ENCODE peak calls at places on chromosomes 5 and 9, in nine cellular contexts. F is lower leg skin, P is adrenal gland, O is neural crest cell, X is cardiac fibroblast, D is foreskin fibroblast, W is AG10803, B is progenitor cell of endocrine pancreas, Z is cardiac muscle cell. C is an unnamed sample.

GRCh38 chr5:148267972-148268371 is 622 bp upstream of the SPINK13 start:
- DNase-seq in X (no peak), W (no peak), F (no peak), Z (no peak), O (no peak), D (no peak), P (no peak), B (no peak), C (no peak)

GRCh38 chr9:135437259-135437658 is 42.3 kb upstream of the PPP1R26 start:
- DNase-seq in Z (no peak), F (no peak), W (no peak), O (no peak), P (no peak), X (no peak), B (no peak), D (no peak), C (no peak)

GRCh38 chr9:14240491-14240890 is 73.5 kb downstream of the NFIB start:
- DNase-seq in B (no peak), O (no peak), X (no peak), D (no peak), F (no peak), W (no peak), P (no peak), Z (no peak), C (no peak)

GRCh38 chr5:132475531-132475930 is 15.0 kb downstream of the IRF1 start:
- DNase-seq in P (no peak), O (no peak), D (no peak), W (no peak), X (no peak), Z (no peak), F (no peak), B (no peak), C (no peak)

GRCh38 chr5:78738693-78739300 is 90.2 kb upstream of the LHFPL2 start:
- DNase-seq in B (no peak), F (no peak), W (no peak), X (no peak), P (no peak), D (no peak), O (no peak), Z (peak), C (no peak)

GRCh38 chr5:135179308-135179980 is 145.4 kb upstream of the PITX1 start:
- DNase-seq in B (no peak), F (no peak), D (no peak), O (no peak), Z (no peak), P (no peak), W (no peak), X (no peak), C (no peak)

GRCh38 chr5:104179057-104179456 is 616.5 kb upstream of the NUDT12 start:
- DNase-seq in O (no peak), Z (peak), X (peak), F (no peak), P (peak), D (peak), B (no peak), W (peak), C (no peak)

GRCh38 chr9:137021979-137022619 is 5.9 kb downstream of the ABCA2 start:
- DNase-seq in F (no peak), X (peak), Z (peak), D (peak), P (peak), B (no peak), O (no peak), W (peak), C (no peak)

GRCh38 chr5:93717162-93717561 is 24.2 kb downstream of the POU5F2 start:
- DNase-seq in O (no peak), W (peak), X (peak), P (no peak), D (no peak), Z (peak), F (no peak), B (no peak), C (no peak)

GRCh38 chr9:77543131-77543822 is 104.8 kb downstream of the GNA14 start:
- DNase-seq in P (no peak), B (no peak), F (no peak), D (no peak), O (no peak), Z (no peak), W (no peak), X (no peak), C (no peak)

GRCh38 chr9:4143951-4144717 is 155.7 kb downstream of the GLIS3 start:
- DNase-seq in X (peak), B (no peak), O (no peak), Z (no peak), W (peak), P (no peak), D (peak), F (no peak), C (no peak)

GRCh38 chr5:109100971-109101370 is 308.8 kb downstream of the PJA2 start:
- DNase-seq in W (no peak), D (peak), B (no peak), X (no peak), O (no peak), P (no peak), Z (no peak), F (no peak), C (no peak)

GRCh38 chr9:95343725-95344287 is 26.3 kb upstream of the FANCC start:
- DNase-seq in D (no peak), O (no peak), F (no peak), X (no peak), B (no peak), Z (no peak), P (no peak), W (no peak), C (no peak)

GRCh38 chr9:133437753-133438531 is 15.8 kb downstream of the ADAMTS13 start:
- DNase-seq in X (no peak), O (no peak), Z (no peak), F (no peak), B (no peak), P (no peak), D (no peak), W (no peak), C (no peak)

GRCh38 chr9:18658764-18659705 is 185.1 kb downstream of the ADAMTSL1 start:
- DNase-seq in W (peak), F (no peak), P (no peak), X (peak), O (no peak), D (peak), Z (no peak), B (no peak), C (no peak)

GRCh38 chr5:51598026-51598425 is 214.8 kb downstream of the ISL1 start:
- DNase-seq in P (no peak), B (no peak), X (peak), F (no peak), W (no peak), Z (no peak), O (no peak), D (peak), C (no peak)

DNA sequence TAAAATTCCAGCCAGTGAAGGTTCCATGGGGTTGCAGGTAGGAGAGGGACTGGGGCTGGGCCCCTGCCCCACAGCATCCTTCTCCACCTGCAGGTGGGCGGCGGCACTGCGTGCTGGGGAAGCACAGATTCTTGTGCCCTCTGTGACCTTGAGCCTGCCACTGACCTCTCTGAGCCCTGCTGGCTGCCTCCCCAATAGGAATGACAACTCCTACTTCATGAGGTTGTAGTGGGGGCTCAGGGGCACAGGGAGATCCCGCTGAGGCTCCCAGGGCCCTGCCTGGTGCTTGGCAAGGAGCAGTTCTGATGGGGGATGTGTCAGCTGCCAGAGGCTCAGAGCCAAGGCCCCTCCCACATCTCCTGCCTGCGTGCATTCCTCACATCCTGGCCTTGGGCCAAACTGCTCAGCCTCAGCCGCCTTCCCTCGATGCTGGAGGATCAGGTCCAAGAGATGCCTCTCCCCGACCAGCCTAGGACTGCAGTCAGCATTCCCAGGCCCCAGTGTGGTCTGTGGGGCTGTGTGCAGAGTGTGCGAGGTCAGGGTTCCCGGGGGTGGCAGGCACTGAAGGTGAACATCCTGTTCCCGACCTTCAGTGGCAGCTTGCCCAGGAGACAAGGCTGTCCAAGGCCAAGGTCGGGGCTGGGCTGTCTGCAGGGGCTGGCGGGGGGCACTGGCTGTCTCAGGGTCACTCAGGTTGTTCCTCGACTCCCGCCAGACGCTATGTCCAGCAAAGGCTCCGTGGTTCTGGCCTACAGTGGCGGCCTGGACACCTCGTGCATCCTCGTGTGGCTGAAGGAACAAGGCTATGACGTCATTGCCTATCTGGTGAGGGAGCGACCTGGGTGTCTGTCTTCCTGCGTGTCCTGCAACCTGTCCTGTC is 7.0 kb downstream of the ASS1 start:
- DNase-seq in O (no peak), Z (peak), W (peak), P (peak), X (peak), D (peak), B (no peak), F (peak), C (peak)
- TF ChIP-seq CTCF in O (peak), Z (peak), W (peak), P (peak), X (peak), D (peak), B (peak), F (no peak), C (peak)

GRCh38 chr5:83589786-83590185 is 118.2 kb downstream of the VCAN start:
- DNase-seq in B (no peak), O (no peak), W (no peak), P (no peak), D (no peak), X (no peak), F (no peak), Z (peak), C (no peak)

GRCh38 chr5:83590966-83591365 is 119.4 kb downstream of the VCAN start:
- DNase-seq in Z (no peak), D (no peak), P (no peak), X (no peak), O (no peak), W (no peak), F (no peak), B (no peak), C (no peak)

DNA sequence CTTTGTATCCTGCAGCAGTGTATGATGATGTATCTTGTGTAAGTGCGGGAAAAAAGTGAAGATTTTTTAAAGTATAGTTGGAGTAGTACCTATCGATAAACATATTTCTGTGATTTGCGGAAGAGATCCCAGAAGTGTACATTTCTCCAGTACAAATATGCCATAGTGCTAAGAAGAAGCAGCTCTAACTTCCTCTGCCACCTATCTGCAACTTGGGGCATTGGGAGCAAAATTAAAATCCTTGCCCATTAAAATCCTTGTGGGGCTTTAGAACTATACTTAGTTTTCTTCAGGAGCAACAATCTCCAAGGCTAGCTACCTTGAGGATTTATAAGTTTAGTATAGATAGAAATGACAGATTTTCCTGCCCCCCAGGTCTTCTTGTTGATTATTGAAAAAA is 123.7 kb downstream of the VCAN start:
- DNase-seq in P (no peak), F (no peak), O (no peak), X (no peak), Z (no peak), D (no peak), B (no peak), W (no peak), C (no peak)
- TF ChIP-seq CTCF in P (no peak), F (no peak), O (peak), X (peak), Z (peak), D (peak), B (peak), W (peak), C (peak)

GRCh38 chr9:75002422-75003023 is 25.6 kb downstream of the CARNMT1 start:
- DNase-seq in W (no peak), D (no peak), B (no peak), Z (no peak), P (no peak), F (no peak), O (no peak), X (no peak), C (no peak)
- TF ChIP-seq CTCF in W (no peak), D (no peak), B (no peak), Z (no peak), P (no peak), F (no peak), O (peak), X (no peak), C (peak)

GRCh38 chr9:129885670-129886106 is 50.4 kb downstream of the USP20 start:
- DNase-seq in W (peak), D (peak), Z (peak), P (peak), O (peak), B (peak), F (peak), X (peak), C (peak)

GRCh38 chr9:129884220-129885017 is 49.2 kb downstream of the USP20 start:
- DNase-seq in Z (peak), O (peak), X (peak), D (peak), W (peak), P (peak), F (peak), B (peak), C (peak)

GRCh38 chr9:129887210-129888084 is 52.2 kb downstream of the USP20 start:
- DNase-seq in W (peak), X (peak), D (no peak), P (no peak), B (no peak), O (no peak), F (no peak), Z (no peak), C (no peak)

GRCh38 chr9:129886226-129887174 is 51.2 kb downstream of the USP20 start:
- DNase-seq in P (no peak), D (no peak), X (peak), W (no peak), Z (no peak), O (no peak), B (no peak), F (no peak), C (no peak)

GRCh38 chr9:129885018-129885669 is 49.9 kb downstream of the USP20 start:
- DNase-seq in D (no peak), X (no peak), B (no peak), W (no peak), O (no peak), F (no peak), P (peak), Z (no peak), C (no peak)
- TF ChIP-seq CTCF in D (no peak), X (no peak), B (no peak), W (peak), O (no peak), F (no peak), P (no peak), Z (peak), C (no peak)

DNA sequence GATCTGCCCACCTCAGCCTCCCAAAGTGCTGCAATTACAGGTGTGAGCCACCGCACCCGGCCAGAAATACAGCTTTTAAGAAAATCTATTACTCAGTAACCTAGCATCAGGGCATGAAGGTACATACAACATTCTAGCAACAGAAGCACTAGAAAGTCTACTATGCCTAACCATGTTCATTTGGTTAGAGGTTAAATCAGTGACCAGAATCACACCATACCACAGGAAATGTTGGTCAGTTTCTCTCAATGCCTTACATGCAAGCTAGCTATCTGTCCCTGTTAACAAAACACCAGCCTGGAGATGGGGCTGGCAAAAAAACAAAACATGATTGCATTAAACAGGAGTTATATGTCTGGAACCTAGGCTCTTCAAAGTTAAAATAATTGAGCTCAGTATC is 104.1 kb downstream of the STRBP start:
- DNase-seq in X (no peak), Z (no peak), F (no peak), O (no peak), P (no peak), W (no peak), D (no peak), B (no peak), C (no peak)
- TF ChIP-seq CTCF in X (no peak), Z (no peak), F (no peak), O (no peak), P (no peak), W (no peak), D (no peak), B (no peak), C (no peak)

DNA sequence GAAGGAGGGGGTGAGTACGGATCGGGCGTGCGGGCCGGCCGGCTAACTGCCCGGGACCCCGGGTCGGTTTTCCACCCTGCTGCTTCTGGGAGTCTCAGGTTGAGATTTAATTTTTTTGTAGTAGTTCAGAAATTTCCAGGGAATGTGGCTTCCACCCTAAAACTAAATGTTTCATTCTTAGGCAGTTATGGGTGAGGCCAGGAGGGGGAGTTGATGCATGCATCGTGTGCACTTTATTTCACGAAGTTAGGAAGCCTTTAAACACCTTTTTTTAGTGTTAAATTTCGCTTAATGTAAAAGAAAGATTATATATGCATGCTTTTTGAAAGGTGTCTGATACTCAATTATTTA is 914 bp downstream of the CDK9 start:
- DNase-seq in B (no peak), F (no peak), Z (no peak), O (no peak), X (peak), W (peak), P (no peak), D (no peak), C (no peak)
- TF ChIP-seq CTCF in B (peak), F (no peak), Z (peak), O (peak), X (peak), W (peak), P (no peak), D (peak), C (peak)

GRCh38 chr5:180598316-180598701 is 7.0 kb upstream of the SCGB3A1 start:
- DNase-seq in X (no peak), Z (no peak), D (no peak), P (no peak), W (no peak), B (no peak), O (no peak), F (no peak), C (peak)
- TF ChIP-seq CTCF in X (no peak), Z (no peak), D (no peak), P (no peak), W (no peak), B (no peak), O (no peak), F (no peak), C (no peak)

GRCh38 chr9:36036780-36037579 is at the start of gene RECK:
- DNase-seq in B (peak), Z (peak), F (peak), X (peak), P (peak), O (peak), W (peak), D (peak), C (peak)
- TF ChIP-seq CTCF in B (no peak), Z (no peak), F (no peak), X (no peak), P (no peak), O (no peak), W (no peak), D (no peak), C (no peak)

GRCh38 chr5:129171194-129171944 is 76.8 kb downstream of the ISOC1 start:
- DNase-seq in B (no peak), D (no peak), X (no peak), Z (no peak), P (no peak), O (no peak), W (no peak), F (no peak), C (no peak)

GRCh38 chr5:129177451-129177850 is 82.9 kb downstream of the ISOC1 start:
- DNase-seq in Z (no peak), B (no peak), W (no peak), D (no peak), O (no peak), F (no peak), P (no peak), X (no peak), C (no peak)

GRCh38 chr5:129174447-129174846 is 79.9 kb downstream of the ISOC1 start:
- DNase-seq in O (no peak), Z (no peak), F (no peak), X (peak), W (no peak), D (no peak), P (no peak), B (no peak), C (no peak)

GRCh38 chr5:129172561-129172960 is 78.0 kb downstream of the ISOC1 start:
- DNase-seq in P (no peak), Z (peak), W (no peak), O (no peak), F (no peak), B (no peak), D (peak), X (peak), C (no peak)
- TF ChIP-seq CTCF in P (no peak), Z (peak), W (no peak), O (peak), F (no peak), B (peak), D (no peak), X (peak), C (peak)

DNA sequence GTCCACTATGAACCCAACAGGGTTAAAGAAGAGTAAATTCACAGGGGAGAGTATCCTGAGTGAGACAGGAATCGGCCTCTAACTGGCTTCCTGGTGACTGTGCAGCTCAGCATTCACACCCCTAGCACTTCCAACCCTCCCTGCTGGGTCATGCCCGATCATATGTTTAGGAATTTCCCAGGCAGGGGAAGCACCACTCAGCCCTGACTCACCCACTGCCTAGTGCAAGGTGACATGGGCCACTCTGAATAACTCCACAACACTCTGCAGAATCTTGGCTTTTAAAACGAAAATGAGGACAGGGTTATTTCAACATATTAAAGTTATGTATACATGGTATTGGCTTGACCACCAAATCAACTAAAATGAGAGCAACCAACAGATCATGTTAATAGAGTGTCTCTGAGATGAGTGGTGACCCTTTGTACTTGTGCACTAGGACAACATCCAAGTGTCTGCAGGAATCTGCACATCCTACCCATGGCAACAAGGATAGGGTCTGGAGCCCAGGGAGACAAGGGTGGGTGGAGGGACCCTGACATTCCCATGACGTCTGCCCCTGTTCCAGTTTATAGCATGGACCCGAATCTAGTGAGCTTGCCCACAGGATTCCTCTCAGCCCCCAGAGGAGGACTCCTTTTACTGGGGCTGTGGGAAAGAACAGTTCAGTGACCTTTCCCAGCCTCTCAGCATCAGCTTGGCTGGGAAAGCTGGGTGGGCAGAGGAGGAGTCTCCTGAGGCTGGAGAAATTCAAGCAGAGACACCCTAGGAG is 485.8 kb downstream of the SEMA5A start:
- DNase-seq in P (no peak), F (peak), Z (no peak), B (no peak), D (peak), W (peak), X (peak), O (no peak), C (no peak)
- TF ChIP-seq CTCF in P (no peak), F (no peak), Z (no peak), B (no peak), D (no peak), W (no peak), X (no peak), O (no peak), C (no peak)

C was measured in type B pancreatic cell.